ENCODE peak calls at places on chromosomes 13 and 19, in six cellular contexts. N is GM12891; M is stimulated activated CD4-positive, alpha-beta T cell treated with anti-CD3 and anti-CD28 coated beads, Interleukin-15, amount 100 ng/mL, for 1 hour; S is NCI-H1436 treated with DMSO at 0.1 percent for 48 hours; D is RWPE1; L is HL-60. Q is an unnamed sample.

GRCh38 chr19:51480590-51480989 is 2.3 kb downstream of the CEACAM18 start:
- DNase-seq in N (no peak), M (no peak), S (no peak), D (peak), L (no peak), Q (no peak)

GRCh38 chr13:85412448-85412847 is 386.8 kb downstream of the SLITRK6 start:
- DNase-seq in N (no peak), M (no peak), S (no peak), D (no peak), L (no peak), Q (no peak)

GRCh38 chr19:52592301-52592700 is 22.2 kb downstream of the ZNF701 start:
- DNase-seq in N (no peak), M (no peak), S (no peak), D (no peak), L (no peak), Q (no peak)

GRCh38 chr19:30682576-30683536 is 310.7 kb downstream of the ZNF536 start:
- DNase-seq in N (peak), M (peak), S (no peak), D (peak), L (no peak), Q (no peak)

GRCh38 chr19:54179921-54180452 is 7.0 kb upstream of the TMC4 start:
- DNase-seq in N (no peak), M (no peak), S (no peak), D (no peak), L (no peak), Q (no peak)

GRCh38 chr13:43054803-43055802 is 31.7 kb downstream of the DNAJC15 start:
- DNase-seq in N (no peak), M (no peak), S (no peak), D (no peak), L (no peak), Q (no peak)

GRCh38 chr19:55647732-55648656 is at the start of gene CCDC106:
- DNase-seq in N (no peak), M (no peak), S (no peak), D (peak), L (peak), Q (no peak)

GRCh38 chr19:38697641-38698071 is 46.6 kb downstream of the CAPN12 start:
- DNase-seq in N (no peak), M (no peak), S (no peak), D (no peak), L (no peak), Q (no peak)

GRCh38 chr13:109945206-109945960 is 159.0 kb upstream of the IRS2 start:
- DNase-seq in N (no peak), M (no peak), S (no peak), D (peak), L (no peak), Q (no peak)

GRCh38 chr13:35164324-35164932 is 222.4 kb downstream of the NBEA start:
- DNase-seq in N (no peak), M (no peak), S (no peak), D (peak), L (peak), Q (no peak)

GRCh38 chr19:27676877-27677276 is 1536.1 kb downstream of the UQCRFS1 start:
- DNase-seq in N (no peak), M (no peak), S (no peak), D (no peak), L (no peak), Q (no peak)

GRCh38 chr13:19794552-19795143 is 11.9 kb upstream of the PSPC1 start:
- DNase-seq in N (no peak), M (no peak), S (no peak), D (peak), L (no peak), Q (no peak)

GRCh38 chr13:103287659-103288058 is 221.4 kb upstream of the SLC10A2 start:
- DNase-seq in N (no peak), M (no peak), S (no peak), D (peak), L (no peak), Q (no peak)

Q was measured in T-helper 22 cell.